ENCODE peak calls at places on chromosomes 4 and X, in four cellular contexts. L is ascending aorta, J is mucosa of descending colon, H is SK-N-DZ. D is an unnamed sample.

GRCh38 chrX:40996886-40997530 is 88.2 kb upstream of the USP9X start:
- DNase-seq in L (no peak), J (no peak), H (peak), D (no peak)

GRCh38 chrX:97315939-97316338 is 432.2 kb downstream of the RPA4 start:
- DNase-seq in L (no peak), J (no peak), H (no peak), D (peak)

GRCh38 chrX:13863326-13863725 is 46.4 kb upstream of the GPM6B start:
- DNase-seq in L (no peak), J (no peak), H (no peak), D (no peak)

GRCh38 chrX:107442914-107443527 is 6.4 kb upstream of the FRMPD3 start:
- DNase-seq in L (no peak), J (peak), H (no peak), D (no peak)

GRCh38 chr4:141054446-141054845 is 78.8 kb downstream of the RNF150 start:
- DNase-seq in L (no peak), J (no peak), H (no peak), D (no peak)

GRCh38 chr4:125522992-125523391 is 208.2 kb downstream of the FAT4 start:
- DNase-seq in L (no peak), J (no peak), H (no peak), D (no peak)

GRCh38 chr4:7397206-7398103 is 37.3 kb downstream of the PSAPL1 start:
- DNase-seq in L (no peak), J (no peak), H (no peak), D (no peak)

GRCh38 chr4:41572414-41572986 is 34.5 kb downstream of the LIMCH1 start:
- DNase-seq in L (no peak), J (no peak), H (no peak), D (peak)

GRCh38 chr4:159206427-159206871 is 103.6 kb downstream of the RAPGEF2 start:
- DNase-seq in L (no peak), J (no peak), H (no peak), D (no peak)

GRCh38 chrX:79161655-79162054 is 17.2 kb downstream of the GPR174 start:
- DNase-seq in L (no peak), J (peak), H (no peak), D (no peak)

GRCh38 chr4:95546866-95547707 is 1.7 kb downstream of the UNC5C start:
- DNase-seq in L (no peak), J (no peak), H (no peak), D (no peak)

GRCh38 chr4:36286481-36286871 is 5.1 kb downstream of the DTHD1 start:
- DNase-seq in L (no peak), J (no peak), H (no peak), D (no peak)

GRCh38 chr4:127870688-127871087 is 10.0 kb upstream of the PLK4 start:
- DNase-seq in L (no peak), J (no peak), H (no peak), D (no peak)

GRCh38 chr4:149835280-149835679 is 19.6 kb upstream of the IQCM start:
- DNase-seq in L (no peak), J (no peak), H (no peak), D (no peak)

GRCh38 chrX:150464001-150464400 is 100.9 kb downstream of the MAMLD1 start:
- DNase-seq in L (no peak), J (no peak), H (no peak), D (no peak)

GRCh38 chr4:74376888-74377483 is 12.0 kb downstream of the EREG start:
- DNase-seq in L (no peak), J (peak), H (no peak), D (no peak)

GRCh38 chrX:39736219-39737211 is 361.2 kb downstream of the BCOR start:
- DNase-seq in L (peak), J (no peak), H (no peak), D (peak)